ENCODE peak calls at places on chromosome 12, in nine cellular contexts. One of them, this sample, is unnamed.

GRCh38 chr12:44833561-44833960 is 42.6 kb downstream of the NELL2 start:
- DNase-seq in AG09309: no peak
- DNase-seq in heart right ventricle: no peak
- DNase-seq in stimulated activated CD8-positive, alpha-beta memory T cell treated with anti-CD3 and anti-CD28 coated beads, Interleukin-4, amount 100 ng/mL, for 24 hours: no peak
- DNase-seq in neural crest cell: no peak
- DNase-seq in T-helper 2 cell: no peak
- DNase-seq in HS-27A: no peak
- DNase-seq in activated naive CD8-positive, alpha-beta T cell treated with anti-CD3 and anti-CD28 coated beads, Interleukin-2, amount 10 ng/mL, durations not matched to agents 7 days and 5 days: no peak
- DNase-seq in ELF-1: no peak
- DNase-seq in this sample: no peak

GRCh38 chr12:34236073-34236472 is 213.8 kb downstream of the ALG10 start:
- DNase-seq in T-helper 2 cell: no peak
- DNase-seq in activated naive CD8-positive, alpha-beta T cell treated with anti-CD3 and anti-CD28 coated beads, Interleukin-2, amount 10 ng/mL, durations not matched to agents 7 days and 5 days: no peak
- DNase-seq in neural crest cell: no peak
- DNase-seq in ELF-1: no peak
- DNase-seq in HS-27A: no peak
- DNase-seq in stimulated activated CD8-positive, alpha-beta memory T cell treated with anti-CD3 and anti-CD28 coated beads, Interleukin-4, amount 100 ng/mL, for 24 hours: no peak
- DNase-seq in heart right ventricle: no peak
- DNase-seq in AG09309: no peak
- DNase-seq in this sample: no peak

GRCh38 chr12:94150483-94151225 is 2.3 kb downstream of the PLXNC1 start:
- DNase-seq in heart right ventricle: no peak
- DNase-seq in activated naive CD8-positive, alpha-beta T cell treated with anti-CD3 and anti-CD28 coated beads, Interleukin-2, amount 10 ng/mL, durations not matched to agents 7 days and 5 days: peak
- DNase-seq in stimulated activated CD8-positive, alpha-beta memory T cell treated with anti-CD3 and anti-CD28 coated beads, Interleukin-4, amount 100 ng/mL, for 24 hours: peak
- DNase-seq in AG09309: no peak
- DNase-seq in T-helper 2 cell: no peak
- DNase-seq in ELF-1: peak
- DNase-seq in neural crest cell: no peak
- DNase-seq in HS-27A: no peak
- DNase-seq in this sample: no peak

GRCh38 chr12:58424735-58425379 is 483.5 kb downstream of the ATP23 start:
- DNase-seq in activated naive CD8-positive, alpha-beta T cell treated with anti-CD3 and anti-CD28 coated beads, Interleukin-2, amount 10 ng/mL, durations not matched to agents 7 days and 5 days: no peak
- DNase-seq in T-helper 2 cell: no peak
- DNase-seq in neural crest cell: no peak
- DNase-seq in HS-27A: no peak
- DNase-seq in AG09309: no peak
- DNase-seq in heart right ventricle: no peak
- DNase-seq in stimulated activated CD8-positive, alpha-beta memory T cell treated with anti-CD3 and anti-CD28 coated beads, Interleukin-4, amount 100 ng/mL, for 24 hours: no peak
- DNase-seq in ELF-1: no peak
- DNase-seq in this sample: no peak

GRCh38 chr12:98074286-98074685 is 441.1 kb upstream of the TMPO start:
- DNase-seq in neural crest cell: no peak
- DNase-seq in ELF-1: no peak
- DNase-seq in activated naive CD8-positive, alpha-beta T cell treated with anti-CD3 and anti-CD28 coated beads, Interleukin-2, amount 10 ng/mL, durations not matched to agents 7 days and 5 days: no peak
- DNase-seq in HS-27A: no peak
- DNase-seq in T-helper 2 cell: no peak
- DNase-seq in heart right ventricle: no peak
- DNase-seq in stimulated activated CD8-positive, alpha-beta memory T cell treated with anti-CD3 and anti-CD28 coated beads, Interleukin-4, amount 100 ng/mL, for 24 hours: no peak
- DNase-seq in AG09309: no peak
- DNase-seq in this sample: no peak

GRCh38 chr12:116760621-116761020 is 22.5 kb downstream of the RNFT2 start:
- DNase-seq in T-helper 2 cell: no peak
- DNase-seq in activated naive CD8-positive, alpha-beta T cell treated with anti-CD3 and anti-CD28 coated beads, Interleukin-2, amount 10 ng/mL, durations not matched to agents 7 days and 5 days: no peak
- DNase-seq in heart right ventricle: no peak
- DNase-seq in HS-27A: no peak
- DNase-seq in AG09309: no peak
- DNase-seq in neural crest cell: no peak
- DNase-seq in stimulated activated CD8-positive, alpha-beta memory T cell treated with anti-CD3 and anti-CD28 coated beads, Interleukin-4, amount 100 ng/mL, for 24 hours: no peak
- DNase-seq in ELF-1: no peak
- DNase-seq in this sample: no peak

GRCh38 chr12:120175062-120175461 is 19.5 kb downstream of the GCN1 start:
- DNase-seq in HS-27A: no peak
- DNase-seq in neural crest cell: no peak
- DNase-seq in T-helper 2 cell: no peak
- DNase-seq in activated naive CD8-positive, alpha-beta T cell treated with anti-CD3 and anti-CD28 coated beads, Interleukin-2, amount 10 ng/mL, durations not matched to agents 7 days and 5 days: no peak
- DNase-seq in ELF-1: no peak
- DNase-seq in stimulated activated CD8-positive, alpha-beta memory T cell treated with anti-CD3 and anti-CD28 coated beads, Interleukin-4, amount 100 ng/mL, for 24 hours: no peak
- DNase-seq in heart right ventricle: no peak
- DNase-seq in AG09309: no peak
- DNase-seq in this sample: no peak

GRCh38 chr12:11793896-11794295 is 144.4 kb downstream of the ETV6 start:
- DNase-seq in heart right ventricle: peak
- DNase-seq in AG09309: no peak
- DNase-seq in activated naive CD8-positive, alpha-beta T cell treated with anti-CD3 and anti-CD28 coated beads, Interleukin-2, amount 10 ng/mL, durations not matched to agents 7 days and 5 days: no peak
- DNase-seq in HS-27A: no peak
- DNase-seq in ELF-1: no peak
- DNase-seq in neural crest cell: no peak
- DNase-seq in stimulated activated CD8-positive, alpha-beta memory T cell treated with anti-CD3 and anti-CD28 coated beads, Interleukin-4, amount 100 ng/mL, for 24 hours: no peak
- DNase-seq in T-helper 2 cell: no peak
- DNase-seq in this sample: no peak

GRCh38 chr12:96687719-96688118 is 198.3 kb downstream of the CFAP54 start:
- DNase-seq in T-helper 2 cell: no peak
- DNase-seq in HS-27A: no peak
- DNase-seq in stimulated activated CD8-positive, alpha-beta memory T cell treated with anti-CD3 and anti-CD28 coated beads, Interleukin-4, amount 100 ng/mL, for 24 hours: no peak
- DNase-seq in activated naive CD8-positive, alpha-beta T cell treated with anti-CD3 and anti-CD28 coated beads, Interleukin-2, amount 10 ng/mL, durations not matched to agents 7 days and 5 days: no peak
- DNase-seq in AG09309: no peak
- DNase-seq in ELF-1: no peak
- DNase-seq in neural crest cell: no peak
- DNase-seq in heart right ventricle: no peak
- DNase-seq in this sample: no peak

GRCh38 chr12:122944588-122944987 is 21.7 kb downstream of the ABCB9 start:
- DNase-seq in stimulated activated CD8-positive, alpha-beta memory T cell treated with anti-CD3 and anti-CD28 coated beads, Interleukin-4, amount 100 ng/mL, for 24 hours: no peak
- DNase-seq in T-helper 2 cell: no peak
- DNase-seq in neural crest cell: peak
- DNase-seq in activated naive CD8-positive, alpha-beta T cell treated with anti-CD3 and anti-CD28 coated beads, Interleukin-2, amount 10 ng/mL, durations not matched to agents 7 days and 5 days: no peak
- DNase-seq in AG09309: no peak
- DNase-seq in heart right ventricle: no peak
- DNase-seq in HS-27A: no peak
- DNase-seq in ELF-1: no peak
- DNase-seq in this sample: no peak

GRCh38 chr12:64004639-64005038 is 160.1 kb downstream of the SRGAP1 start:
- DNase-seq in T-helper 2 cell: no peak
- DNase-seq in neural crest cell: no peak
- DNase-seq in stimulated activated CD8-positive, alpha-beta memory T cell treated with anti-CD3 and anti-CD28 coated beads, Interleukin-4, amount 100 ng/mL, for 24 hours: no peak
- DNase-seq in activated naive CD8-positive, alpha-beta T cell treated with anti-CD3 and anti-CD28 coated beads, Interleukin-2, amount 10 ng/mL, durations not matched to agents 7 days and 5 days: no peak
- DNase-seq in AG09309: no peak
- DNase-seq in HS-27A: no peak
- DNase-seq in heart right ventricle: no peak
- DNase-seq in ELF-1: no peak
- DNase-seq in this sample: no peak

GRCh38 chr12:30753761-30754382 is 879 bp downstream of the CAPRIN2 start:
- DNase-seq in HS-27A: peak
- DNase-seq in T-helper 2 cell: no peak
- DNase-seq in stimulated activated CD8-positive, alpha-beta memory T cell treated with anti-CD3 and anti-CD28 coated beads, Interleukin-4, amount 100 ng/mL, for 24 hours: no peak
- DNase-seq in AG09309: no peak
- DNase-seq in activated naive CD8-positive, alpha-beta T cell treated with anti-CD3 and anti-CD28 coated beads, Interleukin-2, amount 10 ng/mL, durations not matched to agents 7 days and 5 days: no peak
- DNase-seq in neural crest cell: no peak
- DNase-seq in ELF-1: peak
- DNase-seq in heart right ventricle: no peak
- DNase-seq in this sample: no peak

GRCh38 chr12:68011206-68011881 is 22.1 kb downstream of the IFNG-AS1 start:
- DNase-seq in HS-27A: no peak
- DNase-seq in T-helper 2 cell: no peak
- DNase-seq in activated naive CD8-positive, alpha-beta T cell treated with anti-CD3 and anti-CD28 coated beads, Interleukin-2, amount 10 ng/mL, durations not matched to agents 7 days and 5 days: no peak
- DNase-seq in AG09309: no peak
- DNase-seq in heart right ventricle: no peak
- DNase-seq in ELF-1: no peak
- DNase-seq in neural crest cell: no peak
- DNase-seq in stimulated activated CD8-positive, alpha-beta memory T cell treated with anti-CD3 and anti-CD28 coated beads, Interleukin-4, amount 100 ng/mL, for 24 hours: no peak
- DNase-seq in this sample: no peak

GRCh38 chr12:132422057-132423043 is 67.6 kb upstream of the FBRSL1 start:
- DNase-seq in ELF-1: no peak
- DNase-seq in T-helper 2 cell: no peak
- DNase-seq in stimulated activated CD8-positive, alpha-beta memory T cell treated with anti-CD3 and anti-CD28 coated beads, Interleukin-4, amount 100 ng/mL, for 24 hours: no peak
- DNase-seq in HS-27A: no peak
- DNase-seq in heart right ventricle: no peak
- DNase-seq in neural crest cell: peak
- DNase-seq in AG09309: no peak
- DNase-seq in activated naive CD8-positive, alpha-beta T cell treated with anti-CD3 and anti-CD28 coated beads, Interleukin-2, amount 10 ng/mL, durations not matched to agents 7 days and 5 days: no peak
- DNase-seq in this sample: no peak

GRCh38 chr12:49358548-49359141 is 8.6 kb upstream of the SPATS2 start:
- DNase-seq in activated naive CD8-positive, alpha-beta T cell treated with anti-CD3 and anti-CD28 coated beads, Interleukin-2, amount 10 ng/mL, durations not matched to agents 7 days and 5 days: no peak
- DNase-seq in ELF-1: peak
- DNase-seq in neural crest cell: peak
- DNase-seq in heart right ventricle: peak
- DNase-seq in stimulated activated CD8-positive, alpha-beta memory T cell treated with anti-CD3 and anti-CD28 coated beads, Interleukin-4, amount 100 ng/mL, for 24 hours: no peak
- DNase-seq in HS-27A: no peak
- DNase-seq in AG09309: no peak
- DNase-seq in T-helper 2 cell: peak
- DNase-seq in this sample: peak

GRCh38 chr12:130761537-130762318 is 45.6 kb upstream of the RIMBP2 start:
- DNase-seq in HS-27A: no peak
- DNase-seq in neural crest cell: peak
- DNase-seq in activated naive CD8-positive, alpha-beta T cell treated with anti-CD3 and anti-CD28 coated beads, Interleukin-2, amount 10 ng/mL, durations not matched to agents 7 days and 5 days: peak
- DNase-seq in stimulated activated CD8-positive, alpha-beta memory T cell treated with anti-CD3 and anti-CD28 coated beads, Interleukin-4, amount 100 ng/mL, for 24 hours: peak
- DNase-seq in T-helper 2 cell: peak
- DNase-seq in AG09309: peak
- DNase-seq in heart right ventricle: peak
- DNase-seq in ELF-1: peak
- DNase-seq in this sample: no peak

GRCh38 chr12:94832780-94833760 is 170.4 kb downstream of the NDUFA12 start:
- DNase-seq in AG09309: no peak
- DNase-seq in stimulated activated CD8-positive, alpha-beta memory T cell treated with anti-CD3 and anti-CD28 coated beads, Interleukin-4, amount 100 ng/mL, for 24 hours: no peak
- DNase-seq in activated naive CD8-positive, alpha-beta T cell treated with anti-CD3 and anti-CD28 coated beads, Interleukin-2, amount 10 ng/mL, durations not matched to agents 7 days and 5 days: no peak
- DNase-seq in heart right ventricle: no peak
- DNase-seq in HS-27A: no peak
- DNase-seq in T-helper 2 cell: no peak
- DNase-seq in ELF-1: peak
- DNase-seq in neural crest cell: no peak
- DNase-seq in this sample: no peak

GRCh38 chr12:121524196-121524930 is 56.5 kb downstream of the KDM2B start:
- DNase-seq in heart right ventricle: no peak
- DNase-seq in AG09309: no peak
- DNase-seq in activated naive CD8-positive, alpha-beta T cell treated with anti-CD3 and anti-CD28 coated beads, Interleukin-2, amount 10 ng/mL, durations not matched to agents 7 days and 5 days: no peak
- DNase-seq in ELF-1: no peak
- DNase-seq in T-helper 2 cell: no peak
- DNase-seq in stimulated activated CD8-positive, alpha-beta memory T cell treated with anti-CD3 and anti-CD28 coated beads, Interleukin-4, amount 100 ng/mL, for 24 hours: no peak
- DNase-seq in HS-27A: no peak
- DNase-seq in neural crest cell: no peak
- DNase-seq in this sample: no peak

GRCh38 chr12:71639341-71639760 is 24.3 kb downstream of the ZFC3H1 start:
- DNase-seq in HS-27A: no peak
- DNase-seq in activated naive CD8-positive, alpha-beta T cell treated with anti-CD3 and anti-CD28 coated beads, Interleukin-2, amount 10 ng/mL, durations not matched to agents 7 days and 5 days: no peak
- DNase-seq in heart right ventricle: peak
- DNase-seq in neural crest cell: no peak
- DNase-seq in ELF-1: peak
- DNase-seq in T-helper 2 cell: no peak
- DNase-seq in AG09309: no peak
- DNase-seq in stimulated activated CD8-positive, alpha-beta memory T cell treated with anti-CD3 and anti-CD28 coated beads, Interleukin-4, amount 100 ng/mL, for 24 hours: no peak
- DNase-seq in this sample: no peak

GRCh38 chr12:62834406-62834805 is 100.5 kb downstream of the PPM1H start:
- DNase-seq in activated naive CD8-positive, alpha-beta T cell treated with anti-CD3 and anti-CD28 coated beads, Interleukin-2, amount 10 ng/mL, durations not matched to agents 7 days and 5 days: no peak
- DNase-seq in AG09309: no peak
- DNase-seq in neural crest cell: no peak
- DNase-seq in stimulated activated CD8-positive, alpha-beta memory T cell treated with anti-CD3 and anti-CD28 coated beads, Interleukin-4, amount 100 ng/mL, for 24 hours: no peak
- DNase-seq in ELF-1: peak
- DNase-seq in T-helper 2 cell: no peak
- DNase-seq in heart right ventricle: peak
- DNase-seq in HS-27A: no peak
- DNase-seq in this sample: no peak

GRCh38 chr12:114741940-114742339 is 58.0 kb upstream of the TBX3 start:
- DNase-seq in ELF-1: no peak
- DNase-seq in HS-27A: no peak
- DNase-seq in T-helper 2 cell: no peak
- DNase-seq in neural crest cell: no peak
- DNase-seq in stimulated activated CD8-positive, alpha-beta memory T cell treated with anti-CD3 and anti-CD28 coated beads, Interleukin-4, amount 100 ng/mL, for 24 hours: no peak
- DNase-seq in AG09309: no peak
- DNase-seq in activated naive CD8-positive, alpha-beta T cell treated with anti-CD3 and anti-CD28 coated beads, Interleukin-2, amount 10 ng/mL, durations not matched to agents 7 days and 5 days: no peak
- DNase-seq in heart right ventricle: no peak
- DNase-seq in this sample: no peak

GRCh38 chr12:48389409-48389808 is 38.7 kb upstream of the ZNF641 start:
- DNase-seq in heart right ventricle: no peak
- DNase-seq in T-helper 2 cell: no peak
- DNase-seq in HS-27A: no peak
- DNase-seq in neural crest cell: no peak
- DNase-seq in ELF-1: no peak
- DNase-seq in AG09309: no peak
- DNase-seq in stimulated activated CD8-positive, alpha-beta memory T cell treated with anti-CD3 and anti-CD28 coated beads, Interleukin-4, amount 100 ng/mL, for 24 hours: no peak
- DNase-seq in activated naive CD8-positive, alpha-beta T cell treated with anti-CD3 and anti-CD28 coated beads, Interleukin-2, amount 10 ng/mL, durations not matched to agents 7 days and 5 days: no peak
- DNase-seq in this sample: no peak